ENCODE peak calls at places on chromosomes 4 and X, in six cellular contexts. P is H9; N is stomach; Q is mammary epithelial cell; U is effector memory CD4-positive, alpha-beta T cell; D is BE2C. X is an unnamed sample. For H3K9me3, the result is how much of the 10 kb centered on the place peaks cover.

GRCh38 chrX:27381419-27381818 is 81.7 kb downstream of the PPP4R3C start:
- DNase-seq in N (no peak), P (no peak), Q (no peak), U (no peak), D (no peak), X (no peak)

GRCh38 chrX:151752847-151753246 is 18.3 kb downstream of the CNGA2 start:
- DNase-seq in N (no peak), D (no peak), Q (no peak), U (no peak), P (no peak), X (no peak)

GRCh38 chrX:122579521-122579920 is 604.6 kb upstream of the GRIA3 start:
- DNase-seq in P (no peak), Q (peak), N (no peak), D (no peak), U (no peak), X (no peak)

GRCh38 chrX:87489071-87489470 is 28.5 kb upstream of the KLHL4 start:
- DNase-seq in N (no peak), D (no peak), Q (peak), U (no peak), P (no peak), X (no peak)

GRCh38 chrX:23820235-23820782 is 37.3 kb downstream of the SAT1 start:
- DNase-seq in U (no peak), N (no peak), Q (peak), P (no peak), D (no peak), X (no peak)

GRCh38 chrX:8504451-8504850 is 39.8 kb downstream of the VCX3B start:
- DNase-seq in N (no peak), U (no peak), P (no peak), Q (peak), D (no peak), X (no peak)

GRCh38 chrX:119734897-119735339 is 23.5 kb upstream of the SOWAHD start:
- DNase-seq in N (peak), P (no peak), Q (no peak), U (no peak), D (peak), X (no peak)

GRCh38 chrX:119573840-119574393 is 446 bp upstream of the UBE2A start:
- DNase-seq in P (peak), U (peak), Q (peak), D (no peak), N (no peak), X (no peak)

GRCh38 chr4:25813705-25814104 is 49.1 kb downstream of the SEL1L3 start:
- DNase-seq in N (no peak), Q (peak), D (no peak), U (no peak), P (no peak), X (no peak)

GRCh38 chr4:82491251-82491960 is 61.0 kb downstream of the ENOPH1 start:
- DNase-seq in U (no peak), P (no peak), N (peak), D (no peak), Q (no peak), X (no peak)

GRCh38 chrX:10591363-10592036 is 28.9 kb downstream of the MID1 start:
- DNase-seq in P (no peak), N (no peak), D (no peak), Q (no peak), U (no peak), X (no peak)

GRCh38 chrX:119477812-119478232 is 9.6 kb downstream of the SLC25A5 start:
- DNase-seq in N (peak), Q (no peak), P (no peak), D (no peak), U (no peak), X (no peak)

GRCh38 chrX:102712967-102713677 is 874 bp downstream of the GPRASP2 start:
- DNase-seq in D (peak), Q (peak), U (no peak), P (peak), N (peak), X (no peak)

GRCh38 chr4:177375971-177376370 is 66.3 kb downstream of the AGA start:
- DNase-seq in P (no peak), Q (no peak), U (no peak), N (no peak), D (no peak), X (no peak)

GRCh38 chr4:52939739-52940138 is 77.6 kb downstream of the RASL11B start:
- DNase-seq in Q (no peak), P (no peak), U (no peak), D (no peak), N (peak), X (no peak)

GRCh38 chrX:153944140-153944799 is at the start of gene RENBP:
- DNase-seq in U (no peak), D (peak), N (peak), Q (no peak), P (peak), X (no peak)

GRCh38 chr4:156377036-156377700 is 423.5 kb upstream of the CTSO start:
- DNase-seq in D (no peak), U (no peak), Q (peak), N (no peak), P (no peak), X (no peak)

GRCh38 chrX:127243654-127244053 is 424.1 kb downstream of the PRR32 start:
- DNase-seq in Q (no peak), P (no peak), U (no peak), D (no peak), N (no peak), X (no peak)

DNA sequence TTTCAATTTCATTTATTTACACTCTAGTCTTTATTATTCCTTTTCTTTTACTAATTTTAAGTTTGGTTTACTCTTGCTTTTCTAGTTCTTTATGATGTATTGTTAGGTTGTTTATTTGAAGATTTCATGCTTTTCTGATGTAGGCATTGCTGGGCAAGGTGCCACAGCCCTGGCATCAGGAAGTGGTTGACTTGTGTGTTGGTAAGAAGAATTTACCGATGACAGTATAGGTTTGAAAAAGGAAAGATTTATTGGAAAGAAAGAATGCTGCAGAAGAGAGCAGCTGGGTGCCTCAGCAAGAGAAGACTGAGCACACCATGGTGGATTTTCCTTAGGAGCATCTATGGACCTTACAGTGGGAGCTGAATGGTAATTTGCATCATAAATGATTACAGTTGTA is 153.2 kb downstream of the KLF8 start:
- DNase-seq in N (no peak), Q (no peak), U (peak), D (no peak), P (no peak), X (no peak)
- H3K9me3 ChIP-seq in N (under half), Q (under half), U (under half), D (under half), P (under half), X (under half)

DNA sequence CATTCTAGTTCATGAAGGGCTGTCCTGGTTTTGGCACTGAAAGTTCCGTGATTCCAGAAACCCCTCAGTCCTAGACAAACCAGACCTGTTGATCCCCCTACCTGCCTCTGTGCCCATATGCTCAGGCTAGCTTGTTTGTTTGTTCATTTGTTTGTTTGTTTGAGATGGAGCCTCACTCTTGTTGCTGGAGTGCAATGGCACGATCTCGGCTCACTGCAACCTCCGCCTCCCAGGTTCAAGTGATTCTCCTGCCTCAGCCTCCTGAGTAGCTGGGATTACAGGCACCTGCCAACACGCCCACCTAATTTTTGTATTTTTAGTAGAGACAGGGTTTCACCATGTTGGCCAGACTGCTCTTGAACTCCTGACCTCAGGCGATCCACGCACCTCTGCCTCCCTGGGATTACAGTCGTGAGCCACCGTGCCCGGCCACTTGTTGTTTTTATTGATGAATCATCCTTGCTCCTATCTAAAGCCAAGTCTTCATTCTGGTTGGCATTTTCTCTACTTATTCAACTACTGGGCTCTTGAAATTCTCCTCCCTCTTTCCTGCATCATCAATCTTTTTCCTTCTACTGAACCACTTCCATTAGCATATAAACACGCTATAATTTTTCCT is 86.3 kb upstream of the BMP2K start:
- DNase-seq in U (no peak), D (no peak), Q (no peak), P (no peak), N (no peak), X (no peak)
- H3K9me3 ChIP-seq in U (under half), D (under half), Q (under half), P (under half), N (under half), X (under half)

GRCh38 chr4:33606951-33607350 is 2637.4 kb downstream of the ARAP2 start:
- DNase-seq in N (no peak), Q (no peak), U (no peak), P (no peak), D (no peak), X (no peak)
- H3K9me3 ChIP-seq in N (under half), Q (under half), U (under half), P (under half), D (under half), X (under half)

GRCh38 chr4:98932539-98932938 is 3.6 kb upstream of the EIF4E start:
- DNase-seq in U (no peak), P (no peak), Q (peak), N (no peak), D (no peak), X (no peak)
- H3K9me3 ChIP-seq in U (under half), P (under half), Q (under half), N (under half), D (under half), X (under half)

GRCh38 chr4:49221209-49221608 is 235.1 kb downstream of the CWH43 start:
- DNase-seq in U (no peak), N (no peak), D (no peak), Q (no peak), P (no peak), X (no peak)

DNA sequence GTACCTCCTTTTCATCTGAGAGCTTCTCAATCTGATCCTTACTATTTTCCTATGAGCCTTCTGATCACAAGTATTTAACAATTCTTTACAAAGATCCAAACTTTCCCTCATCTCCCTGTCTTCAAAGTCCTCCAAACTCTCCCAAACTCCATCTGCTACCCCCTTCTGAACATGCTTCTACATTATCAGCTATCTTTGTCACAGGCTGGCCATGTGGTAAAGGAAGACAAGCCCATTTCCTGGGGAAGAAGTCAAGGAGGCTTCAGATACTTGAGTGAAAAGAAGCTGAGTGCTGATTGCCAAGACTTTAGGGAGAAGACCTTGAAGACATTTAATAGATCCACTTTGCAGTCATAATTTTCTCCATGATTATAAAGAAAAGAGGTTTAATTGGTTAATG is 231.4 kb downstream of the CWH43 start:
- DNase-seq in Q (no peak), P (no peak), N (no peak), D (no peak), U (no peak), X (no peak)
- H3K9me3 ChIP-seq in Q (under half), P (half or more), N (under half), D (under half), U (under half), X (under half)

GRCh38 chrX:65300104-65300809 is 234.3 kb downstream of the LAS1L start:
- DNase-seq in D (no peak), Q (no peak), U (no peak), N (no peak), P (peak), X (no peak)
- H3K9me3 ChIP-seq in D (under half), Q (under half), U (under half), N (under half), P (under half), X (under half)

GRCh38 chrX:53544936-53545335 is 110.8 kb upstream of the HSD17B10 start:
- DNase-seq in N (no peak), Q (no peak), U (no peak), P (no peak), D (no peak), X (no peak)
- H3K9me3 ChIP-seq in N (under half), Q (under half), U (under half), P (under half), D (under half), X (under half)

X was measured in T-helper 17 cell.